ENCODE peak calls at places on chromosomes 13 and 19, in six cellular contexts. S is uterus, U is heart left ventricle, N is tibial nerve, Z is H1, J is K562. Q is an unnamed sample. For H3K27me3, the result is how much of the 10 kb centered on the place peaks cover.

GRCh38 chr19:49988433-49988832 is 27.5 kb upstream of the SIGLEC11 start:
- DNase-seq in S (no peak), U (no peak), N (no peak), Z (no peak), J (no peak), Q (no peak)

GRCh38 chr13:41765813-41766212 is 195.1 kb downstream of the VWA8 start:
- DNase-seq in S (no peak), U (no peak), N (no peak), Z (no peak), J (no peak), Q (no peak)

GRCh38 chr13:37617162-37617561 is 18.6 kb upstream of the POSTN start:
- DNase-seq in S (no peak), U (no peak), N (no peak), Z (no peak), J (no peak), Q (no peak)

GRCh38 chr13:85347251-85347650 is 452.0 kb downstream of the SLITRK6 start:
- DNase-seq in S (no peak), U (no peak), N (no peak), Z (no peak), J (no peak), Q (no peak)

GRCh38 chr13:44415815-44416214 is 42.2 kb downstream of the SERP2 start:
- DNase-seq in S (no peak), U (no peak), N (no peak), Z (no peak), J (no peak), Q (no peak)

GRCh38 chr13:34376483-34376882 is 558.5 kb downstream of the RFC3 start:
- DNase-seq in S (no peak), U (no peak), N (no peak), Z (no peak), J (no peak), Q (no peak)

GRCh38 chr13:20828540-20829364 is 55.0 kb upstream of the EEF1AKMT1 start:
- DNase-seq in S (no peak), U (peak), N (no peak), Z (no peak), J (no peak), Q (peak)

GRCh38 chr19:1786668-1787067 is 25.4 kb downstream of the ATP8B3 start:
- DNase-seq in S (no peak), U (no peak), N (no peak), Z (no peak), J (no peak), Q (no peak)

GRCh38 chr19:3269972-3270667 is 45.7 kb downstream of the CELF5 start:
- DNase-seq in S (no peak), U (no peak), N (no peak), Z (no peak), J (no peak), Q (no peak)

GRCh38 chr13:52786747-52787146 is 47.1 kb upstream of the CNMD start:
- DNase-seq in S (no peak), U (no peak), N (no peak), Z (no peak), J (no peak), Q (no peak)

GRCh38 chr19:10321874-10322835 is 6.3 kb upstream of the FDX2 start:
- DNase-seq in S (no peak), U (no peak), N (no peak), Z (no peak), J (no peak), Q (peak)

GRCh38 chr13:30862707-30863106 is 43.4 kb upstream of the MEDAG start:
- DNase-seq in S (peak), U (no peak), N (no peak), Z (no peak), J (no peak), Q (peak)
- TF ChIP-seq POLR2A in S (no peak), U (no peak), N (no peak), Z (no peak), J (no peak), Q (no peak)

GRCh38 chr13:24878340-24878739 is 114.4 kb downstream of the RNF17 start:
- DNase-seq in S (no peak), U (no peak), N (no peak), Z (no peak), J (no peak), Q (no peak)
- H3K27me3 ChIP-seq in S (under half), U (under half), N (under half), Z (under half), J (under half), Q (under half)

GRCh38 chr13:112438515-112438914 is 62.4 kb downstream of the SPACA7 start:
- DNase-seq in S (no peak), U (no peak), N (no peak), Z (no peak), J (no peak), Q (no peak)
- TF ChIP-seq POLR2A in S (no peak), U (no peak), N (no peak), Z (no peak), J (no peak), Q (no peak)

GRCh38 chr19:32012886-32013635 is 332.3 kb upstream of the ZNF507 start:
- DNase-seq in S (no peak), U (no peak), N (no peak), Z (peak), J (no peak), Q (no peak)

GRCh38 chr19:32012206-32012605 is 333.2 kb upstream of the ZNF507 start:
- DNase-seq in S (no peak), U (no peak), N (no peak), Z (peak), J (no peak), Q (peak)

GRCh38 chr19:32010071-32010470 is 335.3 kb upstream of the ZNF507 start:
- DNase-seq in S (no peak), U (no peak), N (no peak), Z (peak), J (no peak), Q (no peak)
- H3K27me3 ChIP-seq in S (under half), U (under half), N (under half), Z (under half), J (under half), Q (under half)

GRCh38 chr19:34085336-34085735 is 87.0 kb upstream of the LSM14A start:
- DNase-seq in S (no peak), U (no peak), N (no peak), Z (no peak), J (no peak), Q (no peak)

GRCh38 chr19:34082289-34083077 is 89.8 kb upstream of the LSM14A start:
- DNase-seq in S (no peak), U (no peak), N (no peak), Z (no peak), J (no peak), Q (no peak)

GRCh38 chr19:34089566-34089965 is 82.7 kb upstream of the LSM14A start:
- DNase-seq in S (no peak), U (no peak), N (no peak), Z (no peak), J (no peak), Q (no peak)

GRCh38 chr19:34084396-34085145 is 87.7 kb upstream of the LSM14A start:
- DNase-seq in S (no peak), U (no peak), N (no peak), Z (no peak), J (no peak), Q (no peak)

DNA sequence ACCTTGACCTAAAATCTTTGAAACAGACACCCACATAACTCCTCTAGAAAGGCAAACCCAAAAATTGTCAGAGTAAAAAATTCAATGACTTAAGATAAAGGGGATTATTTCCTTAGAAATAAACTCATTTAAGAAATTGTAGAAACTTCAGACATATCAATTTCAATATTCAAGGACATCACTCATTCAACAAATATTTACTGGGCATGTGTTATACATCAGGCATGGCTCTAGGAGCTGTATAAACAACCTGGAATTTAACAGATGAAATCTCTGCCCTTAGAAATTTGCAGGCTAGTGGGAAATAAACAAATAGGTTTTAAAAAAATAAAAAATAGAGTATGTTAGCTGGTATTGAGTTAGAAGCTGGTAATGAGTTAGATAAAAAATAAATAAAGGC is 84.0 kb upstream of the LSM14A start:
- DNase-seq in S (no peak), U (no peak), N (no peak), Z (no peak), J (no peak), Q (no peak)
- TF ChIP-seq POLR2A in S (no peak), U (no peak), N (no peak), Z (no peak), J (no peak), Q (no peak)

DNA sequence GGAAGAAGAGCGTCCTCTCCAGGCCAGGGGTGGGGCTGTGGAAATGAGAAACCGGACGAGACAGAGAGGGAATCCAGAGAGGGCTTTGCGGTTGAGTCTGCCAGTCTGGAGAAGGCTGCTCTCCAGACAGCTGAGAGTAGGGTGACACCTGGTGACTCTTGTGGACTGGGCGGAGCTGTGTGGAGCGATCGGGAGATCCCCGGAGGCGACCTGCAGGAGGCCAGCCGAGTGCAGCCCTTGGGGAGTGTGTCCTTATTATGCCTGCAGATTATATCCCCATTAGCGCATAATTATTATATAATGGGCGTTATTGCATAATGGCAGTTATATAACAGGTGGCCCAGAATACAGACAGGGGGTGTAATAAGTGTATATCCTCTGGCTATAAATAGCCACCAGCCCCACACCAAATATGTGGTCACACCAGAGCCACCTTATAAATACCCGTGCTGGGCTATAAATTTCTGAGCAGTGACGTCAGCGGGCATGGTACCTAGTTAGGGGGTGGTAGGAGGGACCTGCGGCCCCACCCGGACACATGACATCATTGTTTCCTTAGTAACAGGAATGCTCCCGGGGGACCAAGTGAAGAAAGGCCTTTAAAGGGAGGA is 41.2 kb downstream of the NFIX start:
- DNase-seq in S (no peak), U (no peak), N (no peak), Z (no peak), J (no peak), Q (peak)
- H3K27me3 ChIP-seq in S (under half), U (under half), N (under half), Z (under half), J (under half), Q (under half)

DNA sequence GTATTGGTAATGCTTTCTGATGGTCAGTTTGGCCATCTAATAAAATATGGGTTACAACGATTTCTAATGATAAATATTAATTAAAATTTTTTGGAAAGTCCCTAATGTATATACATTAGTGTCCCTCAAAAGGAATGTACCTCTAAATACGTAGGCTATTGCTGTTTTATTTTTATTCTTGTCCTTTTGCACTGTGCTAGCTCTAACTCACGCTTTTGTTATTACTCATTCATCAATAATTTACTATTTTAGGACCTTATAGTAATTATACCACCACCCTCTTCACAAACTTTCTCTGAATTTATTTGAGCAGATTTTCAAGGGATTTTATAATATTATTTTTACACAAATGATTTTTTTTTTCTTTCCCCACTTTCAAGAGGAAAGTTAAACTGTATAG is 795.9 kb upstream of the PCDH9 start:
- DNase-seq in S (no peak), U (no peak), N (no peak), Z (no peak), J (no peak), Q (no peak)
- TF ChIP-seq POLR2A in S (no peak), U (no peak), N (no peak), Z (no peak), J (no peak), Q (no peak)

GRCh38 chr13:68944272-68944671 is 1163.4 kb upstream of the ATXN8OS start:
- DNase-seq in S (no peak), U (no peak), N (no peak), Z (no peak), J (no peak), Q (no peak)

GRCh38 chr13:68940049-68940448 is 1167.6 kb upstream of the ATXN8OS start:
- DNase-seq in S (no peak), U (no peak), N (no peak), Z (no peak), J (no peak), Q (no peak)

DNA sequence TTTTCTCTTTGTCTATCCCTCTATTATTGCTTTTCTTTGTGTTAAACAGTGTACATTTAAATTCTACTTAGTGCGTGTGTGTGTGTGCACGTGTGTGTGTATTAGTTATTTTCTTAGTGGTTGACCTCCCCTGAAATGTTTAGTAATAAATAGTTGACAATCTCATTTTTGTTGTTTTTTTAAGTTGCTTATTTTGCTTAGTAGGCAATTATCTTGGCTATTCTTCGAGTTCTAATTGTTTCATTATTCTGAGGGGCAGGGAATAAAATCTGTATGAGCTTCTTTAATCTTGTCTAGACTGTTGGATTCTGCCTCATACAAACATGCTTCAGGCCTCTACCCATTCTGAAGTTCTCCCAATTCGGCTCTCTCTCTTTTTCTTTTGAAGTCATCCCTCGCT is 1169.0 kb upstream of the ATXN8OS start:
- DNase-seq in S (no peak), U (no peak), N (no peak), Z (no peak), J (no peak), Q (no peak)
- H3K27me3 ChIP-seq in S (under half), U (under half), N (under half), Z (under half), J (under half), Q (under half)

Q was measured in transverse colon.